ENCODE peak calls at places on chromosomes 16 and 17, in eight cellular contexts. One of them, this sample, is unnamed.
A peak's percentile ranks its signal among the peaks of the same experiment; 100 is the strongest.

GRCh38 chr16:28992496-28992895 is 7.6 kb downstream of the LAT start:
- DNase-seq in stimulated activated CD4-positive, alpha-beta T cell treated with anti-CD3 and anti-CD28 coated beads, Interleukin-1b, Interleukin-23, amount 100 ng/mL, for 24 hours: no peak
- DNase-seq in stimulated activated naive CD4-positive, alpha-beta T cell: no peak
- DNase-seq in central memory CD4-positive, alpha-beta T cell: no peak
- DNase-seq in adrenal gland: no peak
- DNase-seq in activated CD8-positive, alpha-beta memory T cell treated with anti-CD3 and anti-CD28 coated beads for 48 hours: no peak
- DNase-seq in AG09319: no peak
- DNase-seq in EL: no peak
- DNase-seq in this sample: no peak

GRCh38 chr16:11557811-11558210 is 28.9 kb downstream of the LITAF start:
- DNase-seq in activated CD8-positive, alpha-beta memory T cell treated with anti-CD3 and anti-CD28 coated beads for 48 hours: no peak
- DNase-seq in AG09319: no peak
- DNase-seq in adrenal gland: no peak
- DNase-seq in EL: no peak
- DNase-seq in stimulated activated naive CD4-positive, alpha-beta T cell: no peak
- DNase-seq in central memory CD4-positive, alpha-beta T cell: no peak
- DNase-seq in stimulated activated CD4-positive, alpha-beta T cell treated with anti-CD3 and anti-CD28 coated beads, Interleukin-1b, Interleukin-23, amount 100 ng/mL, for 24 hours: no peak
- DNase-seq in this sample: no peak

GRCh38 chr17:4329838-4330237 is 36.6 kb downstream of the UBE2G1 start:
- DNase-seq in stimulated activated naive CD4-positive, alpha-beta T cell: no peak
- DNase-seq in stimulated activated CD4-positive, alpha-beta T cell treated with anti-CD3 and anti-CD28 coated beads, Interleukin-1b, Interleukin-23, amount 100 ng/mL, for 24 hours: no peak
- DNase-seq in AG09319: no peak
- DNase-seq in activated CD8-positive, alpha-beta memory T cell treated with anti-CD3 and anti-CD28 coated beads for 48 hours: no peak
- DNase-seq in central memory CD4-positive, alpha-beta T cell: no peak
- DNase-seq in adrenal gland: no peak
- DNase-seq in EL: peak; percentile 93
- DNase-seq in this sample: peak; percentile 67

GRCh38 chr16:67535201-67535600 is 6.6 kb downstream of the RIPOR1 start:
- DNase-seq in stimulated activated naive CD4-positive, alpha-beta T cell: no peak
- DNase-seq in adrenal gland: no peak
- DNase-seq in stimulated activated CD4-positive, alpha-beta T cell treated with anti-CD3 and anti-CD28 coated beads, Interleukin-1b, Interleukin-23, amount 100 ng/mL, for 24 hours: no peak
- DNase-seq in activated CD8-positive, alpha-beta memory T cell treated with anti-CD3 and anti-CD28 coated beads for 48 hours: no peak
- DNase-seq in central memory CD4-positive, alpha-beta T cell: no peak
- DNase-seq in EL: no peak
- DNase-seq in AG09319: no peak
- DNase-seq in this sample: no peak

GRCh38 chr17:55870044-55870443 is 119.2 kb downstream of the PCTP start:
- DNase-seq in central memory CD4-positive, alpha-beta T cell: no peak
- DNase-seq in activated CD8-positive, alpha-beta memory T cell treated with anti-CD3 and anti-CD28 coated beads for 48 hours: no peak
- DNase-seq in stimulated activated naive CD4-positive, alpha-beta T cell: no peak
- DNase-seq in stimulated activated CD4-positive, alpha-beta T cell treated with anti-CD3 and anti-CD28 coated beads, Interleukin-1b, Interleukin-23, amount 100 ng/mL, for 24 hours: no peak
- DNase-seq in AG09319: no peak
- DNase-seq in EL: no peak
- DNase-seq in adrenal gland: no peak
- DNase-seq in this sample: no peak

GRCh38 chr16:29852654-29853053 is 10.4 kb downstream of the CDIPT start:
- DNase-seq in stimulated activated CD4-positive, alpha-beta T cell treated with anti-CD3 and anti-CD28 coated beads, Interleukin-1b, Interleukin-23, amount 100 ng/mL, for 24 hours: no peak
- DNase-seq in activated CD8-positive, alpha-beta memory T cell treated with anti-CD3 and anti-CD28 coated beads for 48 hours: no peak
- DNase-seq in stimulated activated naive CD4-positive, alpha-beta T cell: no peak
- DNase-seq in AG09319: peak; percentile 38
- DNase-seq in central memory CD4-positive, alpha-beta T cell: no peak
- DNase-seq in EL: no peak
- DNase-seq in adrenal gland: peak; percentile 43
- DNase-seq in this sample: no peak

GRCh38 chr17:17435323-17435722 is 41.5 kb upstream of the MED9 start:
- DNase-seq in stimulated activated CD4-positive, alpha-beta T cell treated with anti-CD3 and anti-CD28 coated beads, Interleukin-1b, Interleukin-23, amount 100 ng/mL, for 24 hours: no peak
- DNase-seq in central memory CD4-positive, alpha-beta T cell: no peak
- DNase-seq in EL: peak; percentile 93
- DNase-seq in activated CD8-positive, alpha-beta memory T cell treated with anti-CD3 and anti-CD28 coated beads for 48 hours: no peak
- DNase-seq in stimulated activated naive CD4-positive, alpha-beta T cell: no peak
- DNase-seq in adrenal gland: no peak
- DNase-seq in AG09319: peak; percentile 32
- DNase-seq in this sample: no peak

GRCh38 chr16:81429045-81429521 is 15.5 kb upstream of the CMIP start:
- DNase-seq in EL: peak; percentile 62
- DNase-seq in stimulated activated CD4-positive, alpha-beta T cell treated with anti-CD3 and anti-CD28 coated beads, Interleukin-1b, Interleukin-23, amount 100 ng/mL, for 24 hours: no peak
- DNase-seq in stimulated activated naive CD4-positive, alpha-beta T cell: no peak
- DNase-seq in central memory CD4-positive, alpha-beta T cell: no peak
- DNase-seq in AG09319: no peak
- DNase-seq in activated CD8-positive, alpha-beta memory T cell treated with anti-CD3 and anti-CD28 coated beads for 48 hours: no peak
- DNase-seq in adrenal gland: peak; percentile 69
- DNase-seq in this sample: no peak

GRCh38 chr17:489758-490329 is 137.2 kb upstream of the RPH3AL start:
- DNase-seq in activated CD8-positive, alpha-beta memory T cell treated with anti-CD3 and anti-CD28 coated beads for 48 hours: peak; percentile 40
- DNase-seq in stimulated activated CD4-positive, alpha-beta T cell treated with anti-CD3 and anti-CD28 coated beads, Interleukin-1b, Interleukin-23, amount 100 ng/mL, for 24 hours: no peak
- DNase-seq in stimulated activated naive CD4-positive, alpha-beta T cell: no peak
- DNase-seq in central memory CD4-positive, alpha-beta T cell: peak; percentile 72
- DNase-seq in adrenal gland: no peak
- DNase-seq in EL: peak; percentile 69
- DNase-seq in AG09319: no peak
- DNase-seq in this sample: no peak

GRCh38 chr16:85655216-85656129 is 33.3 kb downstream of the GINS2 start:
- DNase-seq in adrenal gland: peak; percentile 18
- DNase-seq in central memory CD4-positive, alpha-beta T cell: no peak
- DNase-seq in activated CD8-positive, alpha-beta memory T cell treated with anti-CD3 and anti-CD28 coated beads for 48 hours: no peak
- DNase-seq in AG09319: no peak
- DNase-seq in stimulated activated naive CD4-positive, alpha-beta T cell: no peak
- DNase-seq in stimulated activated CD4-positive, alpha-beta T cell treated with anti-CD3 and anti-CD28 coated beads, Interleukin-1b, Interleukin-23, amount 100 ng/mL, for 24 hours: no peak
- DNase-seq in EL: no peak
- DNase-seq in this sample: no peak

GRCh38 chr16:3876695-3877094 is 3.8 kb downstream of the CREBBP start:
- DNase-seq in activated CD8-positive, alpha-beta memory T cell treated with anti-CD3 and anti-CD28 coated beads for 48 hours: no peak
- DNase-seq in EL: peak; percentile 63
- DNase-seq in stimulated activated naive CD4-positive, alpha-beta T cell: no peak
- DNase-seq in central memory CD4-positive, alpha-beta T cell: no peak
- DNase-seq in stimulated activated CD4-positive, alpha-beta T cell treated with anti-CD3 and anti-CD28 coated beads, Interleukin-1b, Interleukin-23, amount 100 ng/mL, for 24 hours: no peak
- DNase-seq in AG09319: no peak
- DNase-seq in adrenal gland: peak; percentile 39
- DNase-seq in this sample: no peak

GRCh38 chr16:67571981-67572431 is 9.7 kb downstream of the CTCF start:
- DNase-seq in adrenal gland: no peak
- DNase-seq in activated CD8-positive, alpha-beta memory T cell treated with anti-CD3 and anti-CD28 coated beads for 48 hours: no peak
- DNase-seq in stimulated activated naive CD4-positive, alpha-beta T cell: no peak
- DNase-seq in central memory CD4-positive, alpha-beta T cell: no peak
- DNase-seq in EL: peak; percentile 71
- DNase-seq in stimulated activated CD4-positive, alpha-beta T cell treated with anti-CD3 and anti-CD28 coated beads, Interleukin-1b, Interleukin-23, amount 100 ng/mL, for 24 hours: no peak
- DNase-seq in AG09319: peak; percentile 48
- DNase-seq in this sample: no peak

GRCh38 chr16:84434800-84435199 is 66.5 kb downstream of the ATP2C2 start:
- DNase-seq in EL: no peak
- DNase-seq in AG09319: no peak
- DNase-seq in stimulated activated naive CD4-positive, alpha-beta T cell: no peak
- DNase-seq in stimulated activated CD4-positive, alpha-beta T cell treated with anti-CD3 and anti-CD28 coated beads, Interleukin-1b, Interleukin-23, amount 100 ng/mL, for 24 hours: no peak
- DNase-seq in adrenal gland: no peak
- DNase-seq in central memory CD4-positive, alpha-beta T cell: no peak
- DNase-seq in activated CD8-positive, alpha-beta memory T cell treated with anti-CD3 and anti-CD28 coated beads for 48 hours: no peak
- DNase-seq in this sample: no peak

GRCh38 chr16:31106509-31107464 is 1.4 kb upstream of the BCKDK start:
- DNase-seq in activated CD8-positive, alpha-beta memory T cell treated with anti-CD3 and anti-CD28 coated beads for 48 hours: no peak
- DNase-seq in stimulated activated naive CD4-positive, alpha-beta T cell: no peak
- DNase-seq in stimulated activated CD4-positive, alpha-beta T cell treated with anti-CD3 and anti-CD28 coated beads, Interleukin-1b, Interleukin-23, amount 100 ng/mL, for 24 hours: no peak
- DNase-seq in AG09319: no peak
- DNase-seq in central memory CD4-positive, alpha-beta T cell: no peak
- DNase-seq in adrenal gland: no peak
- DNase-seq in EL: no peak
- DNase-seq in this sample: no peak

GRCh38 chr17:73823684-73824083 is 179.4 kb upstream of the SDK2 start:
- DNase-seq in stimulated activated naive CD4-positive, alpha-beta T cell: no peak
- DNase-seq in activated CD8-positive, alpha-beta memory T cell treated with anti-CD3 and anti-CD28 coated beads for 48 hours: no peak
- DNase-seq in adrenal gland: no peak
- DNase-seq in stimulated activated CD4-positive, alpha-beta T cell treated with anti-CD3 and anti-CD28 coated beads, Interleukin-1b, Interleukin-23, amount 100 ng/mL, for 24 hours: no peak
- DNase-seq in AG09319: no peak
- DNase-seq in central memory CD4-positive, alpha-beta T cell: no peak
- DNase-seq in EL: no peak
- DNase-seq in this sample: no peak

GRCh38 chr17:80527016-80527645 is 17.5 kb upstream of the RPTOR start:
- DNase-seq in activated CD8-positive, alpha-beta memory T cell treated with anti-CD3 and anti-CD28 coated beads for 48 hours: no peak
- DNase-seq in stimulated activated naive CD4-positive, alpha-beta T cell: no peak
- DNase-seq in stimulated activated CD4-positive, alpha-beta T cell treated with anti-CD3 and anti-CD28 coated beads, Interleukin-1b, Interleukin-23, amount 100 ng/mL, for 24 hours: no peak
- DNase-seq in EL: peak; percentile 71
- DNase-seq in adrenal gland: no peak
- DNase-seq in AG09319: no peak
- DNase-seq in central memory CD4-positive, alpha-beta T cell: no peak
- DNase-seq in this sample: no peak

GRCh38 chr16:67339453-67339852 is 12.8 kb downstream of the LRRC36 start:
- DNase-seq in adrenal gland: no peak
- DNase-seq in AG09319: peak; percentile 8
- DNase-seq in stimulated activated naive CD4-positive, alpha-beta T cell: no peak
- DNase-seq in activated CD8-positive, alpha-beta memory T cell treated with anti-CD3 and anti-CD28 coated beads for 48 hours: no peak
- DNase-seq in central memory CD4-positive, alpha-beta T cell: no peak
- DNase-seq in EL: peak; percentile 11
- DNase-seq in stimulated activated CD4-positive, alpha-beta T cell treated with anti-CD3 and anti-CD28 coated beads, Interleukin-1b, Interleukin-23, amount 100 ng/mL, for 24 hours: no peak
- DNase-seq in this sample: no peak

This sample was measured in SW 1271.